ENCODE peak calls at places on chromosomes 12 and 14, in six cellular contexts. B, F, E, J, R and L are unnamed samples.

GRCh38 chr12:21476949-21477348 is 24.5 kb downstream of the RECQL start:
- DNase-seq in B (peak; percentile 24), F (no peak), E (peak; percentile 10), J (peak; percentile 45), R (peak; percentile 25), L (peak; percentile 8)

GRCh38 chr14:32405856-32406255 is 76.8 kb downstream of the AKAP6 start:
- DNase-seq in B (no peak), F (no peak), E (no peak), J (no peak), R (no peak), L (no peak)

GRCh38 chr12:116067892-116068291 is 209.6 kb downstream of the MED13L start:
- DNase-seq in B (no peak), F (no peak), E (no peak), J (no peak), R (no peak), L (no peak)

GRCh38 chr12:92796650-92797049 is 93.9 kb downstream of the PLEKHG7 start:
- DNase-seq in B (peak; percentile 8), F (no peak), E (peak; percentile 28), J (no peak), R (no peak), L (no peak)

GRCh38 chr12:130826151-130826801 is 12.8 kb downstream of the STX2 start:
- DNase-seq in B (peak; percentile 6), F (peak; percentile 84), E (peak; percentile 60), J (peak; percentile 59), R (no peak), L (peak; percentile 73)

GRCh38 chr14:71933026-71933587 is 878 bp downstream of the RGS6 start:
- DNase-seq in B (peak; percentile 10), F (no peak), E (no peak), J (no peak), R (no peak), L (no peak)

GRCh38 chr14:73124180-73124894 is 12.0 kb upstream of the PSEN1 start:
- DNase-seq in B (no peak), F (no peak), E (no peak), J (no peak), R (no peak), L (no peak)

GRCh38 chr12:49276304-49277290 is 11.7 kb downstream of the TUBA1C start:
- DNase-seq in B (no peak), F (peak; percentile 52), E (no peak), J (no peak), R (no peak), L (no peak)

GRCh38 chr14:106691601-106692291 is 1165.4 kb downstream of the TMEM121 start:
- DNase-seq in B (no peak), F (peak; percentile 67), E (no peak), J (no peak), R (no peak), L (no peak)

GRCh38 chr14:52977798-52978197 is 26.9 kb upstream of the FERMT2 start:
- DNase-seq in B (no peak), F (no peak), E (no peak), J (no peak), R (no peak), L (no peak)

GRCh38 chr12:98402081-98402480 is 113.3 kb upstream of the TMPO start:
- DNase-seq in B (peak; percentile 62), F (no peak), E (peak; percentile 70), J (no peak), R (no peak), L (no peak)

GRCh38 chr14:84254205-84254788 is 1275.6 kb upstream of the FLRT2 start:
- DNase-seq in B (no peak), F (no peak), E (no peak), J (peak; percentile 73), R (no peak), L (no peak)

GRCh38 chr14:95318399-95318834 is 1.3 kb downstream of the CLMN start:
- DNase-seq in B (no peak), F (no peak), E (no peak), J (no peak), R (no peak), L (no peak)

GRCh38 chr14:96096639-96097610 is 57.8 kb downstream of the C14orf132 start:
- DNase-seq in B (no peak), F (no peak), E (no peak), J (no peak), R (no peak), L (no peak)

GRCh38 chr14:68703093-68703492 is 89.8 kb downstream of the ZFP36L1 start:
- DNase-seq in B (peak; percentile 85), F (no peak), E (peak; percentile 83), J (peak; percentile 74), R (no peak), L (peak; percentile 72)

GRCh38 chr12:124352839-124353238 is 57.9 kb downstream of the RFLNA start:
- DNase-seq in B (no peak), F (peak; percentile 74), E (no peak), J (peak; percentile 27), R (no peak), L (peak; percentile 55)

GRCh38 chr12:121467638-121468403 is 67.9 kb downstream of the RNF34 start:
- DNase-seq in B (no peak), F (peak; percentile 81), E (no peak), J (peak; percentile 17), R (no peak), L (no peak)

GRCh38 chr14:100271247-100271939 is 32.4 kb downstream of the YY1 start:
- DNase-seq in B (peak; percentile 24), F (no peak), E (peak; percentile 70), J (peak; percentile 40), R (no peak), L (peak; percentile 6)

GRCh38 chr12:23753627-23754358 is 195.7 kb downstream of the SOX5 start:
- DNase-seq in B (no peak), F (no peak), E (no peak), J (no peak), R (no peak), L (no peak)

GRCh38 chr14:68521557-68521901 is 271.3 kb downstream of the ZFP36L1 start:
- DNase-seq in B (no peak), F (no peak), E (no peak), J (no peak), R (no peak), L (no peak)

GRCh38 chr14:86050072-86050683 is 520.2 kb downstream of the FLRT2 start:
- DNase-seq in B (no peak), F (no peak), E (no peak), J (no peak), R (no peak), L (no peak)

GRCh38 chr12:6476496-6476895 is 6.0 kb upstream of the VAMP1 start:
- DNase-seq in B (peak; percentile 48), F (no peak), E (no peak), J (peak; percentile 61), R (no peak), L (peak; percentile 85)

GRCh38 chr12:59698599-59698998 is 102.8 kb downstream of the SLC16A7 start:
- DNase-seq in B (peak; percentile 76), F (no peak), E (peak; percentile 51), J (peak; percentile 87), R (peak; percentile 78), L (peak; percentile 91)

GRCh38 chr14:80954771-80955299 is 586 bp upstream of the TSHR start:
- DNase-seq in B (peak; percentile 63), F (peak; percentile 86), E (peak; percentile 88), J (peak; percentile 81), R (no peak), L (peak; percentile 89)

GRCh38 chr14:92546347-92547053 is 32.9 kb downstream of the RIN3 start:
- DNase-seq in B (no peak), F (no peak), E (peak; percentile 84), J (no peak), R (no peak), L (no peak)

GRCh38 chr12:42756841-42757661 is 167.5 kb upstream of the PRICKLE1 start:
- DNase-seq in B (peak; percentile 98), F (no peak), E (peak; percentile 96), J (peak; percentile 80), R (peak; percentile 80), L (peak; percentile 86)

GRCh38 chr14:95758331-95758730 is 44.4 kb upstream of the TCL1A start:
- DNase-seq in B (no peak), F (no peak), E (no peak), J (no peak), R (no peak), L (no peak)

GRCh38 chr14:81684696-81685095 is 151.0 kb upstream of the SEL1L start:
- DNase-seq in B (no peak), F (no peak), E (peak; percentile 58), J (no peak), R (no peak), L (no peak)

GRCh38 chr12:75135021-75135420 is 74.6 kb downstream of the KCNC2 start:
- DNase-seq in B (no peak), F (no peak), E (no peak), J (no peak), R (no peak), L (no peak)

GRCh38 chr14:100649173-100649519 is 61.9 kb upstream of the BEGAIN start:
- DNase-seq in B (no peak), F (no peak), E (peak; percentile 68), J (no peak), R (no peak), L (peak; percentile 22)

GRCh38 chr12:28222081-28222700 is 31.9 kb downstream of the CCDC91 start:
- DNase-seq in B (no peak), F (no peak), E (no peak), J (no peak), R (no peak), L (no peak)

GRCh38 chr12:113058553-113058952 is 2.0 kb downstream of the DTX1 start:
- DNase-seq in B (no peak), F (no peak), E (no peak), J (no peak), R (no peak), L (no peak)
- H3K4me3 ChIP-seq in B (no peak overlapping the region), F (no peak overlapping the region), E (no peak overlapping the region), J (no peak overlapping the region), R (no peak overlapping the region), L (no peak overlapping the region)

GRCh38 chr12:109346920-109347319 is 780 bp upstream of the MYO1H start:
- DNase-seq in B (no peak), F (no peak), E (no peak), J (no peak), R (no peak), L (no peak)
- TF ChIP-seq CTCF in B (no peak), F (no peak), E (peak; percentile 49), J (no peak), R (no peak), L (no peak)

GRCh38 chr14:23536494-23536893 is 15.1 kb downstream of the ZFHX2 start:
- DNase-seq in B (no peak), F (no peak), E (no peak), J (no peak), R (no peak), L (no peak)

GRCh38 chr14:23539209-23539866 is 12.2 kb downstream of the ZFHX2 start:
- DNase-seq in B (peak; percentile 9), F (no peak), E (peak; percentile 67), J (peak; percentile 49), R (no peak), L (no peak)

GRCh38 chr14:23538785-23539184 is 12.8 kb downstream of the ZFHX2 start:
- DNase-seq in B (no peak), F (no peak), E (no peak), J (peak; percentile 18), R (no peak), L (peak; percentile 16)

GRCh38 chr14:23537351-23538048 is 14.1 kb downstream of the ZFHX2 start:
- DNase-seq in B (no peak), F (no peak), E (no peak), J (no peak), R (no peak), L (no peak)

GRCh38 chr14:23538049-23538718 is 13.4 kb downstream of the ZFHX2 start:
- DNase-seq in B (no peak), F (no peak), E (no peak), J (no peak), R (no peak), L (no peak)
- H3K4me3 ChIP-seq in B (no peak overlapping the region), F (no peak overlapping the region), E (no peak overlapping the region), J (no peak overlapping the region), R (no peak overlapping the region), L (no peak overlapping the region)

GRCh38 chr12:50283230-50283923 is at the start of gene LIMA1:
- DNase-seq in B (peak; percentile 87), F (peak; percentile 97), E (peak; percentile 96), J (peak; percentile 85), R (no peak), L (peak; percentile 80)
- TF ChIP-seq CTCF in B (peak; percentile 53), F (peak; percentile 33), E (no peak), J (peak; percentile 26), R (no peak), L (no peak)